ENCODE peak calls at places on chromosomes 1 and 21, in eight cellular contexts. One of them, this sample, is unnamed.

GRCh38 chr1:6785721-6786505 is 659 bp downstream of the CAMTA1 start:
- DNase-seq in globus pallidus: peak; percentile 48
- DNase-seq in NCI-H460: no peak
- DNase-seq in AG04450: no peak
- DNase-seq in lower lobe of right lung: peak; percentile 51
- DNase-seq in Right ventricle myocardium superior: peak; percentile 59
- DNase-seq in ACHN: peak; percentile 37
- DNase-seq in HEK293T: peak; percentile 55
- DNase-seq in this sample: no peak

GRCh38 chr1:213898684-213899083 is 89.1 kb upstream of the PROX1 start:
- DNase-seq in globus pallidus: no peak
- DNase-seq in NCI-H460: no peak
- DNase-seq in AG04450: no peak
- DNase-seq in lower lobe of right lung: no peak
- DNase-seq in Right ventricle myocardium superior: no peak
- DNase-seq in ACHN: no peak
- DNase-seq in HEK293T: no peak
- DNase-seq in this sample: no peak

GRCh38 chr1:145885738-145886287 is at the start of gene ANKRD35:
- DNase-seq in globus pallidus: peak; percentile 77
- DNase-seq in NCI-H460: peak; percentile 73
- DNase-seq in AG04450: no peak
- DNase-seq in lower lobe of right lung: peak; percentile 94
- DNase-seq in Right ventricle myocardium superior: peak; percentile 94
- DNase-seq in ACHN: peak; percentile 80
- DNase-seq in HEK293T: peak; percentile 95
- DNase-seq in this sample: peak; percentile 34

GRCh38 chr21:45415943-45416611 is 11.1 kb downstream of the COL18A1 start:
- DNase-seq in globus pallidus: no peak
- DNase-seq in NCI-H460: no peak
- DNase-seq in AG04450: no peak
- DNase-seq in lower lobe of right lung: peak; percentile 37
- DNase-seq in Right ventricle myocardium superior: peak; percentile 29
- DNase-seq in ACHN: no peak
- DNase-seq in HEK293T: no peak
- DNase-seq in this sample: no peak

GRCh38 chr1:233227930-233228465 is 67.5 kb downstream of the PCNX2 start:
- DNase-seq in globus pallidus: no peak
- DNase-seq in NCI-H460: no peak
- DNase-seq in AG04450: no peak
- DNase-seq in lower lobe of right lung: no peak
- DNase-seq in Right ventricle myocardium superior: no peak
- DNase-seq in ACHN: no peak
- DNase-seq in HEK293T: no peak
- DNase-seq in this sample: no peak

GRCh38 chr1:55437692-55438091 is 222.5 kb upstream of the USP24 start:
- DNase-seq in globus pallidus: no peak
- DNase-seq in NCI-H460: no peak
- DNase-seq in AG04450: no peak
- DNase-seq in lower lobe of right lung: no peak
- DNase-seq in Right ventricle myocardium superior: no peak
- DNase-seq in ACHN: no peak
- DNase-seq in HEK293T: no peak
- DNase-seq in this sample: no peak

GRCh38 chr1:204221271-204221670 is 7.5 kb upstream of the GOLT1A start:
- DNase-seq in globus pallidus: no peak
- DNase-seq in NCI-H460: no peak
- DNase-seq in AG04450: no peak
- DNase-seq in lower lobe of right lung: no peak
- DNase-seq in Right ventricle myocardium superior: no peak
- DNase-seq in ACHN: no peak
- DNase-seq in HEK293T: no peak
- DNase-seq in this sample: no peak

GRCh38 chr1:5975133-5975880 is 16.9 kb downstream of the NPHP4 start:
- DNase-seq in globus pallidus: peak; percentile 69
- DNase-seq in NCI-H460: peak; percentile 36
- DNase-seq in AG04450: peak; percentile 30
- DNase-seq in lower lobe of right lung: no peak
- DNase-seq in Right ventricle myocardium superior: no peak
- DNase-seq in ACHN: peak; percentile 54
- DNase-seq in HEK293T: peak; percentile 48
- DNase-seq in this sample: peak; percentile 96

GRCh38 chr1:110196917-110197782 is 13.0 kb upstream of the KCNC4 start:
- DNase-seq in globus pallidus: no peak
- DNase-seq in NCI-H460: peak; percentile 30
- DNase-seq in AG04450: no peak
- DNase-seq in lower lobe of right lung: no peak
- DNase-seq in Right ventricle myocardium superior: no peak
- DNase-seq in ACHN: peak; percentile 42
- DNase-seq in HEK293T: peak; percentile 93
- DNase-seq in this sample: peak; percentile 51